ENCODE peak calls at places on chromosomes 12 and 14, in four cellular contexts. O is brain microvascular endothelial cell, D is SK-N-SH, V is HFFc6. Q is an unnamed sample.

GRCh38 chr12:50283924-50284236 is 560 bp upstream of the LIMA1 start:
- DNase-seq in O (no peak), V (no peak), D (no peak), Q (no peak)

GRCh38 chr12:45337835-45338234 is 121.9 kb downstream of the ANO6 start:
- DNase-seq in O (no peak), V (no peak), D (no peak), Q (no peak)

GRCh38 chr14:104550849-104551728 is 28.5 kb upstream of the C14orf180 start:
- DNase-seq in V (no peak), D (peak; percentile 27), O (no peak), Q (no peak)

GRCh38 chr12:91404362-91404899 is 221.8 kb upstream of the DCN start:
- DNase-seq in D (no peak), O (no peak), V (no peak), Q (peak; percentile 10)

GRCh38 chr12:82745807-82746206 is 59.1 kb downstream of the TMTC2 start:
- DNase-seq in O (no peak), V (no peak), D (no peak), Q (no peak)

GRCh38 chr14:96090441-96091148 is 51.4 kb downstream of the C14orf132 start:
- DNase-seq in O (peak; percentile 50), V (peak; percentile 38), D (peak; percentile 83), Q (no peak)

GRCh38 chr12:86389949-86390348 is 133.8 kb upstream of the MGAT4C start:
- DNase-seq in D (no peak), O (peak; percentile 47), V (no peak), Q (no peak)

GRCh38 chr14:75341639-75342038 is 63.0 kb downstream of the FOS start:
- DNase-seq in D (no peak), V (no peak), O (no peak), Q (no peak)

Q was measured in RCC 7860.